ENCODE peak calls at places on chromosomes 4 and X, in seven cellular contexts. One of them, this sample, is unnamed.

GRCh38 chr4:139794158-139794954 is 128.7 kb downstream of the MGST2 start:
- DNase-seq in GM12892: no peak
- DNase-seq in GM12878: no peak
- DNase-seq in HepG2: no peak
- DNase-seq in GM12891: no peak
- DNase-seq in K562: no peak
- DNase-seq in SK-N-SH: peak; percentile 45
- DNase-seq in this sample: no peak

GRCh38 chr4:161767116-161767515 is 396.7 kb downstream of the FSTL5 start:
- DNase-seq in GM12892: no peak
- DNase-seq in K562: no peak
- DNase-seq in GM12878: no peak
- DNase-seq in HepG2: no peak
- DNase-seq in SK-N-SH: no peak
- DNase-seq in GM12891: no peak
- DNase-seq in this sample: no peak

GRCh38 chr4:173522874-173523395 is 7.1 kb downstream of the HAND2 start:
- DNase-seq in GM12878: no peak
- DNase-seq in K562: no peak
- DNase-seq in GM12892: no peak
- DNase-seq in GM12891: no peak
- DNase-seq in SK-N-SH: no peak
- DNase-seq in HepG2: no peak
- DNase-seq in this sample: no peak

GRCh38 chr4:26594371-26594770 is 10.5 kb downstream of the TBC1D19 start:
- DNase-seq in HepG2: no peak
- DNase-seq in K562: no peak
- DNase-seq in GM12892: no peak
- DNase-seq in SK-N-SH: no peak
- DNase-seq in GM12878: no peak
- DNase-seq in GM12891: no peak
- DNase-seq in this sample: no peak

GRCh38 chr4:36587909-36588472 is 306.6 kb downstream of the DTHD1 start:
- DNase-seq in GM12878: no peak
- DNase-seq in GM12892: no peak
- DNase-seq in GM12891: no peak
- DNase-seq in HepG2: no peak
- DNase-seq in SK-N-SH: no peak
- DNase-seq in K562: no peak
- DNase-seq in this sample: no peak

GRCh38 chrX:130830599-130831346 is 72.2 kb downstream of the ENOX2 start:
- DNase-seq in SK-N-SH: no peak
- DNase-seq in K562: peak; percentile 10
- DNase-seq in GM12891: no peak
- DNase-seq in HepG2: no peak
- DNase-seq in GM12878: no peak
- DNase-seq in GM12892: no peak
- DNase-seq in this sample: no peak

GRCh38 chr4:72567821-72568620 is 1.0 kb downstream of the ADAMTS3 start:
- DNase-seq in GM12878: no peak
- DNase-seq in SK-N-SH: peak; percentile 69
- DNase-seq in HepG2: peak; percentile 3
- DNase-seq in GM12891: peak; percentile 30
- DNase-seq in K562: peak; percentile 72
- DNase-seq in GM12892: peak; percentile 13
- DNase-seq in this sample: peak; percentile 82

GRCh38 chr4:13126976-13127910 is 356.9 kb downstream of the RAB28 start:
- DNase-seq in GM12878: no peak
- DNase-seq in GM12891: no peak
- DNase-seq in SK-N-SH: no peak
- DNase-seq in HepG2: no peak
- DNase-seq in GM12892: no peak
- DNase-seq in K562: no peak
- DNase-seq in this sample: no peak

GRCh38 chrX:41421071-41421729 is 25.9 kb upstream of the NYX start:
- DNase-seq in GM12878: no peak
- DNase-seq in GM12892: no peak
- DNase-seq in HepG2: no peak
- DNase-seq in SK-N-SH: peak; percentile 34
- DNase-seq in GM12891: no peak
- DNase-seq in K562: no peak
- DNase-seq in this sample: no peak

GRCh38 chrX:22135171-22135711 is 103.1 kb downstream of the PHEX start:
- DNase-seq in K562: no peak
- DNase-seq in GM12892: no peak
- DNase-seq in GM12878: no peak
- DNase-seq in GM12891: no peak
- DNase-seq in SK-N-SH: no peak
- DNase-seq in HepG2: no peak
- DNase-seq in this sample: no peak

GRCh38 chr4:110904435-110905050 is 281.7 kb upstream of the PITX2 start:
- DNase-seq in HepG2: no peak
- DNase-seq in K562: no peak
- DNase-seq in GM12891: no peak
- DNase-seq in SK-N-SH: no peak
- DNase-seq in GM12892: no peak
- DNase-seq in GM12878: no peak
- DNase-seq in this sample: no peak

GRCh38 chr4:52751349-52751911 is at the start of gene ERVMER34-1:
- DNase-seq in K562: peak; percentile 38
- DNase-seq in GM12891: no peak
- DNase-seq in GM12892: no peak
- DNase-seq in HepG2: no peak
- DNase-seq in SK-N-SH: peak; percentile 89
- DNase-seq in GM12878: no peak
- DNase-seq in this sample: peak; percentile 88

GRCh38 chrX:100350704-100351489 is 59.2 kb downstream of the PCDH19 start:
- DNase-seq in GM12891: no peak
- DNase-seq in SK-N-SH: no peak
- DNase-seq in GM12892: no peak
- DNase-seq in HepG2: no peak
- DNase-seq in K562: no peak
- DNase-seq in GM12878: no peak
- DNase-seq in this sample: no peak

GRCh38 chrX:9534686-9535085 is 69.8 kb downstream of the TBL1X start:
- DNase-seq in GM12892: no peak
- DNase-seq in HepG2: peak; percentile 9
- DNase-seq in GM12891: no peak
- DNase-seq in GM12878: no peak
- DNase-seq in SK-N-SH: no peak
- DNase-seq in K562: no peak
- DNase-seq in this sample: no peak

GRCh38 chr4:6059375-6059805 is 41.2 kb upstream of the C4orf50 start:
- DNase-seq in HepG2: no peak
- DNase-seq in K562: no peak
- DNase-seq in GM12892: no peak
- DNase-seq in GM12891: no peak
- DNase-seq in SK-N-SH: no peak
- DNase-seq in GM12878: no peak
- DNase-seq in this sample: no peak

GRCh38 chrX:116318672-116319071 is 117.7 kb upstream of the SLC6A14 start:
- DNase-seq in HepG2: no peak
- DNase-seq in K562: no peak
- DNase-seq in SK-N-SH: no peak
- DNase-seq in GM12891: no peak
- DNase-seq in GM12892: no peak
- DNase-seq in GM12878: no peak
- DNase-seq in this sample: no peak

GRCh38 chr4:88240297-88240714 is 44.1 kb downstream of the PPM1K start:
- DNase-seq in GM12878: no peak
- DNase-seq in HepG2: no peak
- DNase-seq in GM12892: no peak
- DNase-seq in GM12891: no peak
- DNase-seq in SK-N-SH: no peak
- DNase-seq in K562: no peak
- DNase-seq in this sample: no peak

GRCh38 chr4:95318044-95318443 is 230.7 kb downstream of the UNC5C start:
- DNase-seq in SK-N-SH: no peak
- DNase-seq in GM12878: no peak
- DNase-seq in K562: no peak
- DNase-seq in GM12891: no peak
- DNase-seq in GM12892: no peak
- DNase-seq in HepG2: no peak
- DNase-seq in this sample: no peak

GRCh38 chr4:1505511-1506451 is 99.5 kb upstream of the NKX1-1 start:
- DNase-seq in HepG2: no peak
- DNase-seq in K562: no peak
- DNase-seq in SK-N-SH: peak; percentile 25
- DNase-seq in GM12892: no peak
- DNase-seq in GM12891: no peak
- DNase-seq in GM12878: no peak
- DNase-seq in this sample: peak; percentile 46

GRCh38 chrX:134161162-134161561 is 75.8 kb upstream of the CCDC160 start:
- DNase-seq in GM12892: no peak
- DNase-seq in HepG2: no peak
- DNase-seq in K562: no peak
- DNase-seq in GM12891: no peak
- DNase-seq in GM12878: no peak
- DNase-seq in SK-N-SH: no peak
- DNase-seq in this sample: no peak

GRCh38 chr4:154390324-154390723 is 101.3 kb downstream of the DCHS2 start:
- DNase-seq in SK-N-SH: no peak
- DNase-seq in K562: no peak
- DNase-seq in GM12891: no peak
- DNase-seq in GM12892: no peak
- DNase-seq in GM12878: no peak
- DNase-seq in HepG2: no peak
- DNase-seq in this sample: no peak

DNA sequence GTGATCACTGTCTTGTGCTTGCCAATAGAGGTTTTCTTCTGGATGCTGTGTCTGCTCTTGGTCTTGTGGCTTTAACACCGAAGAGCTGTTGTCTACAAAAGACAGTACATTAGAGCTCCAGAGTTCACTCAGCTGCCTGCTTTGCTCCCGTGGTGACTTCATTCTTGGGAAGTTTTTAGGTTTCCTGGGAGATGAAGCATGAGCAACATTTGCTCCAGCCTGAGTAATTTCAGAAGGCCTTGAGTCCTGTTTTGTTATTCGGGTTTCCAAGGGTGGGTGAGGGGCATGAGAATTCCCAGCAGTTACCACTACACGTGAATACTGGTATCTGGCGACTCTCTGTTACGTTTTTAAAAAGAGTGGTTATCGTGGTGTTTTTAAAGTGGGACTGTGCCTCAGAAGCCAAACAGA is 189.2 kb downstream of the SHROOM3 start:
- DNase-seq in GM12892: no peak
- DNase-seq in GM12891: no peak
- DNase-seq in GM12878: no peak
- DNase-seq in SK-N-SH: no peak
- DNase-seq in HepG2: no peak
- DNase-seq in K562: no peak
- DNase-seq in this sample: no peak
- TF ChIP-seq TAF1 in GM12892: no peak
- TF ChIP-seq TAF1 in GM12891: no peak
- TF ChIP-seq TAF1 in GM12878: no peak
- TF ChIP-seq TAF1 in SK-N-SH: no peak
- TF ChIP-seq TAF1 in HepG2: no peak
- TF ChIP-seq TAF1 in K562: no peak
- TF ChIP-seq TAF1 in this sample: no peak

DNA sequence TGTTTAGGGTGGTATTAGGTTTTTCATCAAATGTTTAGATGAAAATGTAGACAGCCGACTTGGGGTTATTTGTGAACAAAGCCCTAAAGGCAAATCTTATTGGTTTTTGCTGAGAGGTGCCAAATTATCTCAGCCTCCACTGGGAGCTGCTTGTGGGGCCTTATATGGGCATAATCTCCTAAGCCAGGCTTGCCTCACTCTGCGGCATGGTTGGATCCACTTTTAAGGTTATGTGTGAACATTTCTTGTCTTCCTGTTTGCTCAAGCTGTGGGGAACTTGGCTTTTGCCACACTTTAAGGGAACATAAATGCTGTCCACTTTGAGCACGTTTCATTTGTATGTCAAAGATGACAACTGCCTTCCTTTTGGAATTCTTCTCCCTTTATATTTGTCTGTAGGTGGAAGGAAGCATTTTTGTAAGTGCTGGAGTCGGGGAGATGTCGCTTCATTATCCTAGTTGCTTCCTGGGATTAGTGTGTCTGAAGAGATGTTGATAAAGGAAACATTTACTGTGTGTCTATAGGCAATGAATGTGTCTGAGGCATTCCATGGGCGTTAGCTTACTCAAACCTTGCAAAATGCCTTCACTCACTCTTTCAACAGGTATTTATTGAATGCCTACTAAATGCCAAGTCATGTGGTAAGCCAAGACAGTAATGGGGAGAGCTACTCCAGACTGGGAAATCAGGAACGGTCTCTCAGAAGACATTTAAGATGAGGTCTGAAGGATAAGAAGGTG is 78.3 kb downstream of the SLC9A6 start:
- DNase-seq in GM12891: no peak
- DNase-seq in SK-N-SH: no peak
- DNase-seq in HepG2: no peak
- DNase-seq in GM12892: no peak
- DNase-seq in GM12878: no peak
- DNase-seq in K562: no peak
- DNase-seq in this sample: no peak
- TF ChIP-seq TAF1 in GM12891: no peak
- TF ChIP-seq TAF1 in SK-N-SH: no peak
- TF ChIP-seq TAF1 in HepG2: no peak
- TF ChIP-seq TAF1 in GM12892: no peak
- TF ChIP-seq TAF1 in GM12878: no peak
- TF ChIP-seq TAF1 in K562: no peak
- TF ChIP-seq TAF1 in this sample: no peak

GRCh38 chr4:61555789-61556188 is 355.7 kb downstream of the ADGRL3 start:
- DNase-seq in HepG2: peak; percentile 20
- DNase-seq in SK-N-SH: no peak
- DNase-seq in GM12878: no peak
- DNase-seq in K562: no peak
- DNase-seq in GM12891: no peak
- DNase-seq in GM12892: no peak
- DNase-seq in this sample: no peak
- TF ChIP-seq TAF1 in HepG2: no peak
- TF ChIP-seq TAF1 in SK-N-SH: no peak
- TF ChIP-seq TAF1 in GM12878: no peak
- TF ChIP-seq TAF1 in K562: no peak
- TF ChIP-seq TAF1 in GM12891: no peak
- TF ChIP-seq TAF1 in GM12892: no peak
- TF ChIP-seq TAF1 in this sample: no peak

GRCh38 chr4:82125863-82126297 is 247.9 kb downstream of the HNRNPD start:
- DNase-seq in K562: no peak
- DNase-seq in GM12892: no peak
- DNase-seq in HepG2: no peak
- DNase-seq in GM12891: no peak
- DNase-seq in SK-N-SH: no peak
- DNase-seq in GM12878: no peak
- DNase-seq in this sample: no peak

GRCh38 chr4:82124365-82124764 is 249.4 kb downstream of the HNRNPD start:
- DNase-seq in HepG2: no peak
- DNase-seq in SK-N-SH: no peak
- DNase-seq in GM12892: no peak
- DNase-seq in GM12878: no peak
- DNase-seq in GM12891: no peak
- DNase-seq in K562: no peak
- DNase-seq in this sample: no peak

GRCh38 chr4:82125170-82125862 is 248.5 kb downstream of the HNRNPD start:
- DNase-seq in GM12892: no peak
- DNase-seq in SK-N-SH: no peak
- DNase-seq in GM12878: no peak
- DNase-seq in HepG2: no peak
- DNase-seq in GM12891: no peak
- DNase-seq in K562: no peak
- DNase-seq in this sample: no peak

GRCh38 chr4:82126641-82127040 is 247.2 kb downstream of the HNRNPD start:
- DNase-seq in HepG2: no peak
- DNase-seq in GM12891: no peak
- DNase-seq in GM12892: no peak
- DNase-seq in GM12878: no peak
- DNase-seq in SK-N-SH: no peak
- DNase-seq in K562: no peak
- DNase-seq in this sample: no peak

GRCh38 chr4:82123934-82124333 is 249.9 kb downstream of the HNRNPD start:
- DNase-seq in HepG2: no peak
- DNase-seq in SK-N-SH: no peak
- DNase-seq in GM12892: no peak
- DNase-seq in GM12891: no peak
- DNase-seq in K562: no peak
- DNase-seq in GM12878: no peak
- DNase-seq in this sample: peak; percentile 10
- TF ChIP-seq TAF1 in HepG2: no peak
- TF ChIP-seq TAF1 in SK-N-SH: no peak
- TF ChIP-seq TAF1 in GM12892: no peak
- TF ChIP-seq TAF1 in GM12891: no peak
- TF ChIP-seq TAF1 in K562: no peak
- TF ChIP-seq TAF1 in GM12878: no peak
- TF ChIP-seq TAF1 in this sample: no peak